ENCODE peak calls at places on chromosome X, in four cellular contexts. Q is NCI-H187, S is GM04503, P is Peyer's patch. X is an unnamed sample.

GRCh38 chrX:72716766-72717165 is 2.7 kb upstream of the PHKA1 start:
- DNase-seq in Q (no peak), S (no peak), P (no peak), X (no peak)

GRCh38 chrX:70769659-70770232 is 138.8 kb downstream of the TEX11 start:
- DNase-seq in Q (no peak), S (no peak), P (no peak), X (peak)

GRCh38 chrX:47573334-47574095 is 8.7 kb upstream of the TIMP1 start:
- DNase-seq in Q (no peak), S (no peak), P (no peak), X (no peak)

GRCh38 chrX:2500681-2501151 is at the start of the genes DHRSX and ZBED1:
- DNase-seq in Q (no peak), S (no peak), P (no peak), X (no peak)

GRCh38 chrX:148658115-148658725 is 157.8 kb downstream of the AFF2 start:
- DNase-seq in Q (no peak), S (no peak), P (no peak), X (no peak)

GRCh38 chrX:109858602-109859341 is 125.7 kb upstream of the ACSL4 start:
- DNase-seq in Q (no peak), S (no peak), P (no peak), X (no peak)

GRCh38 chrX:10507181-10507580 is 113.2 kb downstream of the MID1 start:
- DNase-seq in Q (no peak), S (no peak), P (no peak), X (no peak)

GRCh38 chrX:50469206-50469605 is 1.4 kb downstream of the DGKK start:
- DNase-seq in Q (no peak), S (no peak), P (no peak), X (no peak)

GRCh38 chrX:150212672-150213480 is 150.2 kb upstream of the MAMLD1 start:
- DNase-seq in Q (no peak), S (no peak), P (no peak), X (no peak)

GRCh38 chrX:103211012-103211715 is 3.7 kb upstream of the BEX4 start:
- DNase-seq in Q (peak), S (no peak), P (peak), X (peak)

GRCh38 chrX:103792916-103793540 is 16.4 kb downstream of the PLP1 start:
- DNase-seq in Q (no peak), S (peak), P (no peak), X (no peak)

GRCh38 chrX:18983711-18984380 is at the start of gene PHKA2:
- DNase-seq in Q (no peak), S (peak), P (peak), X (peak)

GRCh38 chrX:103533428-103534216 is 14.3 kb upstream of the RAB40A start:
- DNase-seq in Q (peak), S (no peak), P (peak), X (peak)

GRCh38 chrX:66200855-66201795 is 37.1 kb downstream of the HEPH start:
- DNase-seq in Q (no peak), S (no peak), P (no peak), X (no peak)

GRCh38 chrX:150753968-150754367 is 60.8 kb downstream of the MTMR1 start:
- DNase-seq in Q (no peak), S (no peak), P (no peak), X (no peak)

GRCh38 chrX:2931612-2932011 is 2.5 kb upstream of the ARSD start:
- DNase-seq in Q (no peak), S (no peak), P (no peak), X (no peak)

GRCh38 chrX:150926304-150926703 is 27.8 kb upstream of the CD99L2 start:
- DNase-seq in Q (no peak), S (peak), P (no peak), X (no peak)

GRCh38 chrX:107780525-107780924 is 3.0 kb downstream of the NCBP2L start:
- DNase-seq in Q (no peak), S (no peak), P (no peak), X (no peak)

GRCh38 chrX:137916090-137916746 is 350.3 kb downstream of the ZIC3 start:
- DNase-seq in Q (no peak), S (no peak), P (no peak), X (no peak)

X was measured in RCC 7860.